ENCODE peak calls at places on chromosomes 3 and 15, in nine cellular contexts. J, R, M, P, X, W, G, V and Q are unnamed samples.

GRCh38 chr3:140942221-140943104 is 827 bp downstream of the SLC25A36 start:
- DNase-seq in W (peak; percentile 66), G (peak; percentile 74), J (peak; percentile 27), R (peak; percentile 78), M (peak; percentile 68), P (peak; percentile 88), V (peak; percentile 62), X (peak; percentile 82), Q (peak; percentile 63)

GRCh38 chr15:31435891-31436628 is 109.4 kb downstream of the KLF13 start:
- DNase-seq in M (no peak), P (no peak), W (no peak), R (no peak), X (no peak), J (no peak), V (peak; percentile 40), G (no peak), Q (no peak)

GRCh38 chr3:31959951-31960792 is 20.9 kb downstream of the OSBPL10 start:
- DNase-seq in X (no peak), R (no peak), M (peak; percentile 38), J (no peak), W (no peak), P (peak; percentile 45), V (no peak), G (peak; percentile 26), Q (no peak)

GRCh38 chr3:8842293-8842692 is 72.9 kb upstream of the OXTR start:
- DNase-seq in M (no peak), W (no peak), R (no peak), V (no peak), J (no peak), G (no peak), X (no peak), P (no peak), Q (no peak)

GRCh38 chr15:78392430-78392829 is 45.6 kb upstream of the IREB2 start:
- DNase-seq in M (no peak), R (no peak), X (no peak), G (no peak), J (no peak), V (no peak), P (no peak), W (peak; percentile 61), Q (no peak)

GRCh38 chr15:79315623-79316328 is 4.9 kb downstream of the TMED3 start:
- DNase-seq in R (no peak), M (no peak), W (no peak), V (no peak), X (no peak), G (no peak), J (no peak), P (no peak), Q (no peak)

GRCh38 chr3:193297421-193297820 is 56.4 kb downstream of the PLAAT1 start:
- DNase-seq in J (no peak), P (no peak), V (no peak), X (peak; percentile 72), R (no peak), G (peak; percentile 26), W (no peak), M (no peak), Q (no peak)

GRCh38 chr3:49803464-49804140 is 541 bp downstream of the INKA1 start:
- DNase-seq in P (no peak), W (peak; percentile 84), M (peak; percentile 61), G (peak; percentile 54), R (peak; percentile 71), J (no peak), V (peak; percentile 77), X (no peak), Q (peak; percentile 58)

GRCh38 chr15:82709421-82710207 is at the start of gene AP3B2:
- DNase-seq in P (peak; percentile 85), W (peak; percentile 57), G (peak; percentile 66), R (peak; percentile 85), M (peak; percentile 85), X (peak; percentile 66), J (peak; percentile 43), V (peak; percentile 81), Q (peak; percentile 93)

GRCh38 chr3:136149569-136150136 is 46.5 kb downstream of the MSL2 start:
- DNase-seq in V (no peak), P (no peak), G (peak; percentile 63), R (no peak), J (no peak), M (no peak), W (no peak), X (peak; percentile 67), Q (no peak)

GRCh38 chr3:99250272-99250671 is 348.8 kb upstream of the DCBLD2 start:
- DNase-seq in G (peak; percentile 74), J (no peak), R (no peak), W (no peak), V (no peak), X (peak; percentile 62), P (no peak), M (no peak), Q (no peak)

GRCh38 chr3:140553591-140553990 is 124.3 kb upstream of the TRIM42 start:
- DNase-seq in G (no peak), R (no peak), X (no peak), W (no peak), M (no peak), J (no peak), P (no peak), V (no peak), Q (no peak)